ENCODE peak calls at places on chromosomes 5 and 9, in four cellular contexts. P is kidney; B is upper lobe of right lung; W is CD4-positive, CD25-positive, alpha-beta regulatory T cell. G is an unnamed sample. For H3K4me1 and H3K9me3, the result is how much of the 10 kb centered on the place peaks cover.

GRCh38 chr5:154782812-154783592 is 27.8 kb downstream of the LARP1 start:
- DNase-seq in P (no peak), B (no peak), W (no peak), G (no peak)

GRCh38 chr9:109880276-109881169 is 100.5 kb downstream of the PALM2AKAP2 start:
- DNase-seq in P (no peak), B (no peak), W (peak), G (no peak)

GRCh38 chr9:14260101-14260500 is 53.8 kb downstream of the NFIB start:
- DNase-seq in P (no peak), B (no peak), W (no peak), G (no peak)

GRCh38 chr9:1042466-1042865 is 7.7 kb upstream of the DMRT2 start:
- DNase-seq in P (no peak), B (no peak), W (no peak), G (no peak)

GRCh38 chr5:175842947-175843793 is 28.2 kb upstream of the CPLX2 start:
- DNase-seq in P (no peak), B (no peak), W (no peak), G (no peak)

GRCh38 chr5:145854651-145855258 is 18.1 kb downstream of the GRXCR2 start:
- DNase-seq in P (no peak), B (no peak), W (no peak), G (no peak)

GRCh38 chr5:68898961-68899471 is 194.8 kb upstream of the SLC30A5 start:
- DNase-seq in P (no peak), B (no peak), W (no peak), G (no peak)

GRCh38 chr5:66306105-66306843 is 162.2 kb downstream of the SREK1 start:
- DNase-seq in P (no peak), B (no peak), W (peak), G (no peak)

GRCh38 chr5:154583545-154584168 is 105.6 kb upstream of the HAND1 start:
- DNase-seq in P (no peak), B (no peak), W (no peak), G (no peak)

GRCh38 chr9:110911659-110912473 is 126.4 kb downstream of the LPAR1 start:
- DNase-seq in P (no peak), B (no peak), W (no peak), G (no peak)

GRCh38 chr9:112867275-112867991 is 23.2 kb downstream of the SLC46A2 start:
- DNase-seq in P (no peak), B (no peak), W (no peak), G (no peak)

GRCh38 chr9:110602281-110602680 is 22.7 kb upstream of the SVEP1 start:
- DNase-seq in P (no peak), B (no peak), W (no peak), G (no peak)

GRCh38 chr5:168712280-168712924 is 133.2 kb upstream of the PANK3 start:
- DNase-seq in P (no peak), B (no peak), W (no peak), G (no peak)

GRCh38 chr9:2367970-2368369 is 253.6 kb upstream of the VLDLR start:
- DNase-seq in P (no peak), B (no peak), W (no peak), G (no peak)

GRCh38 chr9:16092142-16092541 is 539.3 kb downstream of the CCDC171 start:
- DNase-seq in P (no peak), B (no peak), W (no peak), G (no peak)

GRCh38 chr5:169801781-169802180 is 164.7 kb downstream of the DOCK2 start:
- DNase-seq in P (no peak), B (no peak), W (no peak), G (no peak)

GRCh38 chr9:127962278-127962677 is 18.5 kb downstream of the EEIG1 start:
- DNase-seq in P (no peak), B (no peak), W (no peak), G (no peak)
- H3K4me1 ChIP-seq in P (half or more), B (half or more), W (half or more), G (half or more)

GRCh38 chr5:179118756-179119414 is 58.7 kb downstream of the ZNF354C start:
- DNase-seq in P (peak), B (peak), W (no peak), G (no peak)

GRCh38 chr5:179120421-179120861 is 60.3 kb downstream of the ZNF354C start:
- DNase-seq in P (peak), B (peak), W (no peak), G (no peak)

GRCh38 chr5:179118338-179118737 is 58.2 kb downstream of the ZNF354C start:
- DNase-seq in P (no peak), B (no peak), W (no peak), G (no peak)

GRCh38 chr5:179120951-179121666 is 60.9 kb downstream of the ZNF354C start:
- DNase-seq in P (peak), B (peak), W (no peak), G (no peak)

DNA sequence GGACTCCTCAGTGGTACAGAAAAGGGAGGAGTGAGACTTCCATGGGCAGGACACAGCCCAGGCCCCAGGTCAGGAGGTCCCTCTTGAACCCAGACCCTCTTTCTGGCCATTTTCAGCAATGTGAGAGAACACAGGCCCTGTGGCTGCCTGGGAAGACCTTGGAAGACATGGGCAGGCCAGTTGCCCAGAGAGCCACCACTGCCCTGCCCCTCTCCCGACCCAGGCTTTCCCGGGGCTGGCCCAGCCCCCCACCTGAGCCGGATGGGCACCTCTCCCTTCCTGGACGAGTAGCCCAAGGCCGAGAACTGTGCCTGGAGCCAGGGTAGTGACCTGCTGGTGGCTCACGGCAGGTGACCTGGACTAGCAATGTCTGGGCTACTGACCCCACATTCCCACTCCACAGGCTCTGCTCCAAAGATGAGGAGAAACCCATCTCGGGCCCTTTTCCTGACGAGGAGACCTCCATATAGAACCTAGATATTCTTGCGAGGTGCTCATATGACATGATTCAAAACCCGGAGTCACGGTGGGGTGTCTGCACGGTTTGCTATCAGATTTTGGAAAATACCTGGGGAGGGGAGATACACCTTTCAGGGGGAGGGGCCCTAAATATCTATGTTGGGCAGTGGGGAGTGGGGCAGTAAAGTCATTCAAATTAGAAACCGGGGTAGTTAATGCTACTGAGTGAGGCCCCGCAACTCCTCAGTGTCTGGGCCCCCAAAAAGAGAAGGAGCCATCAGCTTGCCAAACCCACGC is 59.4 kb downstream of the ZNF354C start:
- DNase-seq in P (peak), B (peak), W (no peak), G (no peak)
- H3K9me3 ChIP-seq in P (under half), B (under half), W (under half), G (under half)

GRCh38 chr5:132179410-132179809 is 48.2 kb downstream of the P4HA2 start:
- DNase-seq in P (no peak), B (no peak), W (no peak), G (no peak)

GRCh38 chr5:132177691-132178149 is 49.9 kb downstream of the P4HA2 start:
- DNase-seq in P (no peak), B (no peak), W (no peak), G (no peak)

GRCh38 chr5:132181011-132181629 is 46.5 kb downstream of the P4HA2 start:
- DNase-seq in P (no peak), B (no peak), W (no peak), G (no peak)

GRCh38 chr5:132182366-132183040 is 45.1 kb downstream of the P4HA2 start:
- DNase-seq in P (no peak), B (no peak), W (no peak), G (no peak)

DNA sequence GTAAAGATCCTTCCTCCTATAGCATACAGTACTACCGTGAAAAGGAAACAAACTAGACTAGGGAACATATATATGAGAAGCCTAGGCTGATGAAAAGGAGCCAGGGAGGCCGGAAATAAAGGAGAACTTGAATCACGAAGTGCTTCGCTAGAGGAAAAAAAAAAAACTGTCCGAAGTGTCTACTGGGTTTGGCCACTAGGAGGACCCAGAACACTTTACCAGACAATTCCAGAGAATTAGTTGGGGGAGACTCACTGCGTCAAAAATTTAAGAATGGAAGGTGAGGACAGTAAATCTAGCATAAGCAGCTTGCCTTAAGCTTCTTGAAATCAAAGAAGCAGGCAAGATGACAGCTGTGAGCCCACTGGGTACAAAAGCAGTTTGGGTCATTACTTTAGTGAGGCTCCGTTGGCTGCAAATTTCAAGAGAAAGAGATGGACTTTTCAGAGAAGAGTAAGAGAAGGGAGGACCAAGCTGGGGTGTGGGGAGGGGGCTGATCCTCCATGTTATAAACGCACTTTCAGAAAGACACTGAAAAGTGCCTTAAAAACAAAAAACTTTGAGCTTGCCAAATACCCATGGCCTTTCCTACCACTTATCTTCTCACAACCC is 47.4 kb downstream of the P4HA2 start:
- DNase-seq in P (no peak), B (no peak), W (no peak), G (no peak)
- H3K4me3 ChIP-seq in P (no peak), B (no peak), W (no peak), G (no peak)

GRCh38 chr9:68931821-68932220 is 82.1 kb downstream of the PRKACG start:
- DNase-seq in P (no peak), B (no peak), W (no peak), G (no peak)

GRCh38 chr9:68933434-68934318 is 80.2 kb downstream of the PRKACG start:
- DNase-seq in P (no peak), B (no peak), W (no peak), G (no peak)

GRCh38 chr9:68932458-68932857 is 81.5 kb downstream of the PRKACG start:
- DNase-seq in P (no peak), B (no peak), W (no peak), G (no peak)

GRCh38 chr9:68934319-68934644 is 79.6 kb downstream of the PRKACG start:
- DNase-seq in P (no peak), B (no peak), W (no peak), G (no peak)
- H3K4me1 ChIP-seq in P (under half), B (under half), W (under half), G (under half)

DNA sequence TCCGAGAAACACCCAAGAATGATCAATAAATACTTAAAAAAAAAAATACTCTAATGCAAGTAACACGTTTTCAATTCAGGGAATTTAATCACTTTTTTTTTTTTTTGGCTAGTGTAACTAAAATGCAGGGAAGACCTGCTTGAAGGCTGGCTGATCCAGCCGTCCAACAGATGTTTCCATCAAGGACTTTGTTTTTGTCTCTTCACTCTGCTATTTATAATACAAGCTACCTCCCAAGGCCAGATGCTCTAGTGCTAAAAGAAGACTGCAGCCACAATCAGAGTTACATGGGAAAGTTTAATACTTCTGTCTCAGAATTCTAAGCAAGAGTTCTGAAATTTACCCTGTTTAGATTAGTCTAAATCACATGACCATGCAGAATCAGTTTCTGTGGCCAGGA is 14.5 kb downstream of the TBCA start:
- DNase-seq in P (no peak), B (no peak), W (no peak), G (no peak)
- H3K9me3 ChIP-seq in P (under half), B (under half), W (under half), G (under half)